ENCODE peak calls at places on chromosomes 4 and X, in four cellular contexts. C is HCEC 1CT; A is activated CD8-positive, alpha-beta memory T cell treated with anti-CD3 and anti-CD28 coated beads for 4 hours; F is bronchial epithelial cell. Z is an unnamed sample.

GRCh38 chrX:54178100-54178940 is 4.7 kb downstream of the FAM120C start:
- DNase-seq in C (peak), A (no peak), F (peak), Z (peak)

GRCh38 chr4:158817562-158818370 is 48.9 kb downstream of the FNIP2 start:
- DNase-seq in C (no peak), A (no peak), F (no peak), Z (no peak)

GRCh38 chr4:181281451-181281850 is 961.8 kb upstream of the TENM3 start:
- DNase-seq in C (no peak), A (no peak), F (no peak), Z (no peak)

GRCh38 chrX:41090568-41091238 is 5.5 kb downstream of the USP9X start:
- DNase-seq in C (no peak), A (no peak), F (peak), Z (no peak)

GRCh38 chr4:2932951-2933565 is 30.1 kb downstream of the NOP14 start:
- DNase-seq in C (no peak), A (no peak), F (no peak), Z (no peak)

GRCh38 chr4:182126096-182126495 is 117.1 kb upstream of the TENM3 start:
- DNase-seq in C (no peak), A (no peak), F (peak), Z (peak)

GRCh38 chrX:97895751-97896150 is 1012.0 kb downstream of the RPA4 start:
- DNase-seq in C (no peak), A (no peak), F (peak), Z (no peak)

GRCh38 chr4:103497692-103498091 is 222.1 kb downstream of the TACR3 start:
- DNase-seq in C (no peak), A (no peak), F (no peak), Z (no peak)

GRCh38 chrX:15158736-15159406 is 111.0 kb downstream of the ASB9 start:
- DNase-seq in C (no peak), A (no peak), F (peak), Z (peak)

GRCh38 chr4:30716671-30717207 is 3.4 kb upstream of the PCDH7 start:
- DNase-seq in C (peak), A (no peak), F (no peak), Z (no peak)

GRCh38 chr4:97394653-97395052 is 748.6 kb downstream of the STPG2 start:
- DNase-seq in C (no peak), A (no peak), F (peak), Z (peak)

GRCh38 chr4:34182346-34182745 is 2062.0 kb downstream of the ARAP2 start:
- DNase-seq in C (peak), A (no peak), F (no peak), Z (no peak)

GRCh38 chrX:38375888-38376287 is 23.5 kb downstream of the OTC start:
- DNase-seq in C (peak), A (no peak), F (peak), Z (no peak)

GRCh38 chr4:94577136-94577535 is 125.4 kb downstream of the PDLIM5 start:
- DNase-seq in C (no peak), A (no peak), F (no peak), Z (no peak)

GRCh38 chrX:130190801-130191200 is 19.0 kb downstream of the RAB33A start:
- DNase-seq in C (no peak), A (no peak), F (no peak), Z (no peak)

GRCh38 chrX:119763175-119763574 is 4.8 kb downstream of the SOWAHD start:
- DNase-seq in C (peak), A (no peak), F (no peak), Z (no peak)

Z was measured in epithelial cell of prostate.